ENCODE peak calls at places on chromosomes 6 and 20, in ten cellular contexts. Y is foreskin keratinocyte; U is RPMI8226; D is pancreas; W is anterior cingulate cortex; K is T-helper 9 cell; O is activated T-cell treated with anti-CD3 and anti-CD28 coated beads, Interleukin-2, amount 50 U/mL, for 72 hours; B is Caki2; H is adipocyte; C is hepatocyte. G is an unnamed sample.

GRCh38 chr20:23407770-23408467 is 13.4 kb downstream of the NAPB start:
- DNase-seq in Y (no peak), U (no peak), D (no peak), W (no peak), K (no peak), O (peak), B (no peak), H (no peak), C (no peak), G (no peak)

GRCh38 chr20:4087923-4088322 is 72.6 kb upstream of the RNF24 start:
- DNase-seq in Y (no peak), U (no peak), D (no peak), W (no peak), K (no peak), O (no peak), B (no peak), H (no peak), C (no peak), G (no peak)

GRCh38 chr6:128836761-128837160 is 46.2 kb upstream of the LAMA2 start:
- DNase-seq in Y (no peak), U (no peak), D (no peak), W (no peak), K (no peak), O (no peak), B (no peak), H (no peak), C (no peak), G (no peak)

GRCh38 chr20:40657526-40657925 is 31.5 kb downstream of the MAFB start:
- DNase-seq in Y (no peak), U (no peak), D (no peak), W (no peak), K (no peak), O (no peak), B (no peak), H (peak), C (no peak), G (no peak)

GRCh38 chr6:144500886-144501285 is 215.8 kb downstream of the UTRN start:
- DNase-seq in Y (no peak), U (no peak), D (no peak), W (no peak), K (no peak), O (no peak), B (no peak), H (no peak), C (no peak), G (no peak)

GRCh38 chr6:12105271-12105670 is 93.2 kb downstream of the HIVEP1 start:
- DNase-seq in Y (no peak), U (no peak), D (no peak), W (no peak), K (no peak), O (no peak), B (no peak), H (no peak), C (no peak), G (no peak)

GRCh38 chr20:43975096-43975768 is 60.6 kb downstream of the TOX2 start:
- DNase-seq in Y (peak), U (no peak), D (no peak), W (no peak), K (no peak), O (peak), B (no peak), H (peak), C (no peak), G (no peak)

GRCh38 chr6:36487698-36488097 is 44.9 kb downstream of the KCTD20 start:
- DNase-seq in Y (no peak), U (no peak), D (no peak), W (no peak), K (no peak), O (no peak), B (no peak), H (no peak), C (no peak), G (no peak)

GRCh38 chr6:150683320-150683719 is 83.6 kb downstream of the PLEKHG1 start:
- DNase-seq in Y (no peak), U (no peak), D (no peak), W (no peak), K (no peak), O (no peak), B (no peak), H (no peak), C (no peak), G (no peak)

GRCh38 chr6:105993769-105994521 is 92.2 kb upstream of the PRDM1 start:
- DNase-seq in Y (no peak), U (peak), D (peak), W (no peak), K (peak), O (peak), B (no peak), H (peak), C (peak), G (no peak)

GRCh38 chr6:161161889-161162624 is 111.8 kb downstream of the AGPAT4 start:
- DNase-seq in Y (no peak), U (no peak), D (no peak), W (no peak), K (no peak), O (no peak), B (no peak), H (peak), C (no peak), G (no peak)

GRCh38 chr20:2983508-2983907 is 59.9 kb upstream of the GNRH2 start:
- DNase-seq in Y (no peak), U (peak), D (no peak), W (no peak), K (no peak), O (no peak), B (no peak), H (no peak), C (no peak), G (no peak)